ENCODE peak calls at places on chromosomes 12 and 14, in six cellular contexts. One of them, this sample, is unnamed.

GRCh38 chr12:110004598-110004997 is 5.4 kb downstream of the ANKRD13A start:
- DNase-seq in NCI-H345: no peak
- DNase-seq in ELF-1: no peak
- DNase-seq in progenitor cell of endocrine pancreas: no peak
- DNase-seq in NCI-H1105: no peak
- DNase-seq in SK-N-SH: no peak
- DNase-seq in this sample: no peak

GRCh38 chr12:123270380-123271181 is 1.1 kb downstream of the CDK2AP1 start:
- DNase-seq in progenitor cell of endocrine pancreas: no peak
- DNase-seq in SK-N-SH: peak
- DNase-seq in NCI-H345: no peak
- DNase-seq in ELF-1: peak
- DNase-seq in NCI-H1105: peak
- DNase-seq in this sample: peak

GRCh38 chr12:5262450-5262849 is 169.5 kb upstream of the NTF3 start:
- DNase-seq in NCI-H1105: no peak
- DNase-seq in NCI-H345: no peak
- DNase-seq in ELF-1: no peak
- DNase-seq in progenitor cell of endocrine pancreas: no peak
- DNase-seq in SK-N-SH: no peak
- DNase-seq in this sample: no peak

GRCh38 chr12:63822352-63822751 is 22.1 kb upstream of the SRGAP1 start:
- DNase-seq in progenitor cell of endocrine pancreas: no peak
- DNase-seq in ELF-1: no peak
- DNase-seq in NCI-H1105: no peak
- DNase-seq in NCI-H345: no peak
- DNase-seq in SK-N-SH: no peak
- DNase-seq in this sample: no peak

GRCh38 chr12:109686523-109686922 is 27.1 kb upstream of the FAM222A start:
- DNase-seq in progenitor cell of endocrine pancreas: no peak
- DNase-seq in NCI-H345: no peak
- DNase-seq in ELF-1: no peak
- DNase-seq in SK-N-SH: no peak
- DNase-seq in NCI-H1105: no peak
- DNase-seq in this sample: no peak

GRCh38 chr12:113048716-113049127 is 7.8 kb upstream of the DTX1 start:
- DNase-seq in SK-N-SH: peak
- DNase-seq in ELF-1: peak
- DNase-seq in NCI-H345: peak
- DNase-seq in progenitor cell of endocrine pancreas: peak
- DNase-seq in NCI-H1105: peak
- DNase-seq in this sample: no peak

GRCh38 chr12:34406228-34406995 is 384.1 kb downstream of the ALG10 start:
- DNase-seq in NCI-H345: no peak
- DNase-seq in NCI-H1105: no peak
- DNase-seq in progenitor cell of endocrine pancreas: peak
- DNase-seq in SK-N-SH: peak
- DNase-seq in ELF-1: no peak
- DNase-seq in this sample: peak

GRCh38 chr14:36426113-36426512 is 93.9 kb downstream of the NKX2-1 start:
- DNase-seq in NCI-H345: no peak
- DNase-seq in ELF-1: no peak
- DNase-seq in SK-N-SH: no peak
- DNase-seq in NCI-H1105: no peak
- DNase-seq in progenitor cell of endocrine pancreas: no peak
- DNase-seq in this sample: no peak

GRCh38 chr12:117645473-117645872 is 284.0 kb upstream of the NOS1 start:
- DNase-seq in NCI-H1105: no peak
- DNase-seq in progenitor cell of endocrine pancreas: no peak
- DNase-seq in NCI-H345: no peak
- DNase-seq in SK-N-SH: no peak
- DNase-seq in ELF-1: no peak
- DNase-seq in this sample: no peak

GRCh38 chr14:105091335-105092123 is 26.3 kb upstream of the GPR132 start:
- DNase-seq in progenitor cell of endocrine pancreas: no peak
- DNase-seq in ELF-1: peak
- DNase-seq in NCI-H1105: peak
- DNase-seq in NCI-H345: peak
- DNase-seq in SK-N-SH: no peak
- DNase-seq in this sample: peak

GRCh38 chr14:98953544-98954346 is 318.3 kb downstream of the BCL11B start:
- DNase-seq in NCI-H1105: no peak
- DNase-seq in NCI-H345: no peak
- DNase-seq in ELF-1: no peak
- DNase-seq in SK-N-SH: no peak
- DNase-seq in progenitor cell of endocrine pancreas: no peak
- DNase-seq in this sample: no peak

GRCh38 chr12:54360717-54361456 is 3.4 kb downstream of the GPR84 start:
- DNase-seq in SK-N-SH: peak
- DNase-seq in NCI-H345: peak
- DNase-seq in ELF-1: peak
- DNase-seq in progenitor cell of endocrine pancreas: peak
- DNase-seq in NCI-H1105: peak
- DNase-seq in this sample: peak

GRCh38 chr14:105577339-105577861 is 51.0 kb downstream of the TMEM121 start:
- DNase-seq in progenitor cell of endocrine pancreas: no peak
- DNase-seq in NCI-H345: no peak
- DNase-seq in ELF-1: no peak
- DNase-seq in SK-N-SH: no peak
- DNase-seq in NCI-H1105: no peak
- DNase-seq in this sample: peak

GRCh38 chr12:6341439-6342139 is at the start of gene TNFRSF1A:
- DNase-seq in ELF-1: peak
- DNase-seq in SK-N-SH: peak
- DNase-seq in NCI-H1105: no peak
- DNase-seq in progenitor cell of endocrine pancreas: peak
- DNase-seq in NCI-H345: no peak
- DNase-seq in this sample: peak

GRCh38 chr14:32329146-32329545 is at the start of gene AKAP6:
- DNase-seq in ELF-1: peak
- DNase-seq in NCI-H1105: no peak
- DNase-seq in progenitor cell of endocrine pancreas: no peak
- DNase-seq in SK-N-SH: peak
- DNase-seq in NCI-H345: no peak
- DNase-seq in this sample: no peak

GRCh38 chr12:48601013-48601756 is 31.3 kb upstream of the LALBA start:
- DNase-seq in NCI-H1105: no peak
- DNase-seq in progenitor cell of endocrine pancreas: no peak
- DNase-seq in ELF-1: peak
- DNase-seq in SK-N-SH: no peak
- DNase-seq in NCI-H345: no peak
- DNase-seq in this sample: no peak

GRCh38 chr14:54646576-54647130 is 79.7 kb downstream of the SAMD4A start:
- DNase-seq in progenitor cell of endocrine pancreas: no peak
- DNase-seq in NCI-H345: no peak
- DNase-seq in NCI-H1105: no peak
- DNase-seq in SK-N-SH: no peak
- DNase-seq in ELF-1: no peak
- DNase-seq in this sample: no peak

GRCh38 chr12:108495054-108495453 is 20.0 kb upstream of the FICD start:
- DNase-seq in NCI-H1105: no peak
- DNase-seq in progenitor cell of endocrine pancreas: no peak
- DNase-seq in ELF-1: peak
- DNase-seq in SK-N-SH: peak
- DNase-seq in NCI-H345: no peak
- DNase-seq in this sample: no peak

GRCh38 chr12:132279184-132279889 is 50.1 kb downstream of the GALNT9 start:
- DNase-seq in SK-N-SH: peak
- DNase-seq in ELF-1: no peak
- DNase-seq in NCI-H1105: no peak
- DNase-seq in progenitor cell of endocrine pancreas: no peak
- DNase-seq in NCI-H345: no peak
- DNase-seq in this sample: no peak

GRCh38 chr14:101823081-101823480 is 61.6 kb downstream of the PPP2R5C start:
- DNase-seq in NCI-H1105: no peak
- DNase-seq in ELF-1: no peak
- DNase-seq in SK-N-SH: no peak
- DNase-seq in progenitor cell of endocrine pancreas: no peak
- DNase-seq in NCI-H345: no peak
- DNase-seq in this sample: no peak

GRCh38 chr12:121740847-121741246 is 28.3 kb downstream of the TMEM120B start:
- DNase-seq in NCI-H1105: no peak
- DNase-seq in progenitor cell of endocrine pancreas: no peak
- DNase-seq in SK-N-SH: no peak
- DNase-seq in NCI-H345: no peak
- DNase-seq in ELF-1: no peak
- DNase-seq in this sample: no peak

GRCh38 chr12:16349132-16349463 is 1.7 kb downstream of the MGST1 start:
- DNase-seq in NCI-H1105: no peak
- DNase-seq in NCI-H345: no peak
- DNase-seq in ELF-1: peak
- DNase-seq in progenitor cell of endocrine pancreas: no peak
- DNase-seq in SK-N-SH: no peak
- DNase-seq in this sample: no peak

GRCh38 chr12:96258451-96258933 is 64.3 kb downstream of the ELK3 start:
- DNase-seq in ELF-1: peak
- DNase-seq in NCI-H345: no peak
- DNase-seq in NCI-H1105: no peak
- DNase-seq in SK-N-SH: no peak
- DNase-seq in progenitor cell of endocrine pancreas: no peak
- DNase-seq in this sample: no peak

GRCh38 chr14:44962573-44963528 is 861 bp downstream of the TOGARAM1 start:
- DNase-seq in NCI-H1105: no peak
- DNase-seq in progenitor cell of endocrine pancreas: peak
- DNase-seq in SK-N-SH: no peak
- DNase-seq in NCI-H345: peak
- DNase-seq in ELF-1: no peak
- DNase-seq in this sample: peak

GRCh38 chr12:84697141-84697540 is 215.5 kb downstream of the SLC6A15 start:
- DNase-seq in NCI-H1105: no peak
- DNase-seq in SK-N-SH: no peak
- DNase-seq in progenitor cell of endocrine pancreas: no peak
- DNase-seq in NCI-H345: no peak
- DNase-seq in ELF-1: no peak
- DNase-seq in this sample: no peak

GRCh38 chr14:102986810-102987579 is 64.5 kb downstream of the AMN start:
- DNase-seq in NCI-H1105: no peak
- DNase-seq in NCI-H345: peak
- DNase-seq in SK-N-SH: no peak
- DNase-seq in ELF-1: no peak
- DNase-seq in progenitor cell of endocrine pancreas: no peak
- DNase-seq in this sample: no peak

GRCh38 chr12:86193931-86194330 is 62.3 kb downstream of the MGAT4C start:
- DNase-seq in SK-N-SH: no peak
- DNase-seq in NCI-H1105: no peak
- DNase-seq in progenitor cell of endocrine pancreas: no peak
- DNase-seq in NCI-H345: no peak
- DNase-seq in ELF-1: no peak
- DNase-seq in this sample: no peak

GRCh38 chr12:58453306-58453705 is 467.0 kb downstream of the LRIG3 start:
- DNase-seq in ELF-1: no peak
- DNase-seq in NCI-H1105: no peak
- DNase-seq in SK-N-SH: no peak
- DNase-seq in NCI-H345: no peak
- DNase-seq in progenitor cell of endocrine pancreas: no peak
- DNase-seq in this sample: no peak

GRCh38 chr14:99821519-99822165 is 28.4 kb downstream of the EML1 start:
- DNase-seq in SK-N-SH: peak
- DNase-seq in progenitor cell of endocrine pancreas: no peak
- DNase-seq in NCI-H345: no peak
- DNase-seq in ELF-1: no peak
- DNase-seq in NCI-H1105: no peak
- DNase-seq in this sample: no peak

GRCh38 chr14:70317091-70317968 is 42.2 kb downstream of the COX16 start:
- DNase-seq in ELF-1: no peak
- DNase-seq in NCI-H1105: no peak
- DNase-seq in SK-N-SH: no peak
- DNase-seq in progenitor cell of endocrine pancreas: no peak
- DNase-seq in NCI-H345: no peak
- DNase-seq in this sample: no peak

This sample was measured in upper lobe of right lung.